ENCODE peak calls at places on chromosome 14, in six cellular contexts. One of them, this sample, is unnamed.

GRCh38 chr14:91866061-91866460 is 1.3 kb downstream of the TC2N start:
- DNase-seq in mucosa of descending colon: no peak
- DNase-seq in left ventricle myocardium inferior: no peak
- DNase-seq in tibial artery: no peak
- DNase-seq in hepatocyte: no peak
- DNase-seq in foreskin fibroblast: no peak
- DNase-seq in this sample: no peak

GRCh38 chr14:85471744-85472143 is 58.2 kb upstream of the FLRT2 start:
- DNase-seq in mucosa of descending colon: no peak
- DNase-seq in left ventricle myocardium inferior: no peak
- DNase-seq in tibial artery: no peak
- DNase-seq in hepatocyte: peak; percentile 32
- DNase-seq in foreskin fibroblast: peak; percentile 93
- DNase-seq in this sample: no peak

GRCh38 chr14:52043690-52044089 is 25.2 kb downstream of the NID2 start:
- DNase-seq in mucosa of descending colon: no peak
- DNase-seq in left ventricle myocardium inferior: no peak
- DNase-seq in tibial artery: no peak
- DNase-seq in hepatocyte: peak; percentile 52
- DNase-seq in foreskin fibroblast: no peak
- DNase-seq in this sample: peak; percentile 55

GRCh38 chr14:92323031-92323915 is at the start of gene SLC24A4:
- DNase-seq in mucosa of descending colon: no peak
- DNase-seq in left ventricle myocardium inferior: no peak
- DNase-seq in tibial artery: no peak
- DNase-seq in hepatocyte: peak; percentile 26
- DNase-seq in foreskin fibroblast: peak; percentile 10
- DNase-seq in this sample: peak; percentile 65

GRCh38 chr14:105132921-105133320 is 35.7 kb downstream of the JAG2 start:
- DNase-seq in mucosa of descending colon: no peak
- DNase-seq in left ventricle myocardium inferior: no peak
- DNase-seq in tibial artery: no peak
- DNase-seq in hepatocyte: no peak
- DNase-seq in foreskin fibroblast: no peak
- DNase-seq in this sample: no peak

GRCh38 chr14:50813544-50813863 is 17.5 kb downstream of the NIN start:
- DNase-seq in mucosa of descending colon: no peak
- DNase-seq in left ventricle myocardium inferior: no peak
- DNase-seq in tibial artery: no peak
- DNase-seq in hepatocyte: no peak
- DNase-seq in foreskin fibroblast: no peak
- DNase-seq in this sample: no peak

GRCh38 chr14:44847910-44848309 is 113.8 kb downstream of the KLHL28 start:
- DNase-seq in mucosa of descending colon: no peak
- DNase-seq in left ventricle myocardium inferior: no peak
- DNase-seq in tibial artery: no peak
- DNase-seq in hepatocyte: no peak
- DNase-seq in foreskin fibroblast: no peak
- DNase-seq in this sample: no peak

GRCh38 chr14:94562019-94562418 is 777 bp downstream of the SERPINA4 start:
- DNase-seq in mucosa of descending colon: no peak
- DNase-seq in left ventricle myocardium inferior: no peak
- DNase-seq in tibial artery: peak; percentile 13
- DNase-seq in hepatocyte: no peak
- DNase-seq in foreskin fibroblast: no peak
- DNase-seq in this sample: no peak

GRCh38 chr14:70378687-70379086 is 19.2 kb upstream of the COX16 start:
- DNase-seq in mucosa of descending colon: no peak
- DNase-seq in left ventricle myocardium inferior: no peak
- DNase-seq in tibial artery: no peak
- DNase-seq in hepatocyte: no peak
- DNase-seq in foreskin fibroblast: no peak
- DNase-seq in this sample: no peak

GRCh38 chr14:104239866-104240301 is 101.5 kb downstream of the KIF26A start:
- DNase-seq in mucosa of descending colon: no peak
- DNase-seq in left ventricle myocardium inferior: no peak
- DNase-seq in tibial artery: no peak
- DNase-seq in hepatocyte: no peak
- DNase-seq in foreskin fibroblast: no peak
- DNase-seq in this sample: no peak

GRCh38 chr14:41830679-41831078 is 224.0 kb downstream of the LRFN5 start:
- DNase-seq in mucosa of descending colon: peak; percentile 5
- DNase-seq in left ventricle myocardium inferior: no peak
- DNase-seq in tibial artery: no peak
- DNase-seq in hepatocyte: peak; percentile 22
- DNase-seq in foreskin fibroblast: peak; percentile 4
- DNase-seq in this sample: no peak

GRCh38 chr14:39946796-39947195 is 514.6 kb upstream of the FBXO33 start:
- DNase-seq in mucosa of descending colon: no peak
- DNase-seq in left ventricle myocardium inferior: no peak
- DNase-seq in tibial artery: no peak
- DNase-seq in hepatocyte: peak; percentile 13
- DNase-seq in foreskin fibroblast: no peak
- DNase-seq in this sample: no peak

GRCh38 chr14:28057286-28058011 is 709.1 kb upstream of the FOXG1 start:
- DNase-seq in mucosa of descending colon: peak; percentile 1
- DNase-seq in left ventricle myocardium inferior: no peak
- DNase-seq in tibial artery: no peak
- DNase-seq in hepatocyte: peak; percentile 37
- DNase-seq in foreskin fibroblast: no peak
- DNase-seq in this sample: no peak

GRCh38 chr14:93984987-93985410 is 8.6 kb upstream of the ASB2 start:
- DNase-seq in mucosa of descending colon: peak; percentile 57
- DNase-seq in left ventricle myocardium inferior: peak; percentile 53
- DNase-seq in tibial artery: peak; percentile 83
- DNase-seq in hepatocyte: peak; percentile 74
- DNase-seq in foreskin fibroblast: peak; percentile 33
- DNase-seq in this sample: peak; percentile 69

GRCh38 chr14:32657081-32657480 is 281.6 kb upstream of the NPAS3 start:
- DNase-seq in mucosa of descending colon: peak; percentile 34
- DNase-seq in left ventricle myocardium inferior: no peak
- DNase-seq in tibial artery: peak; percentile 73
- DNase-seq in hepatocyte: no peak
- DNase-seq in foreskin fibroblast: peak; percentile 84
- DNase-seq in this sample: no peak

GRCh38 chr14:90644882-90645281 is 171.3 kb downstream of the TTC7B start:
- DNase-seq in mucosa of descending colon: no peak
- DNase-seq in left ventricle myocardium inferior: peak; percentile 54
- DNase-seq in tibial artery: no peak
- DNase-seq in hepatocyte: peak; percentile 32
- DNase-seq in foreskin fibroblast: peak; percentile 72
- DNase-seq in this sample: no peak

GRCh38 chr14:84017533-84017932 is 1512.4 kb upstream of the FLRT2 start:
- DNase-seq in mucosa of descending colon: no peak
- DNase-seq in left ventricle myocardium inferior: no peak
- DNase-seq in tibial artery: no peak
- DNase-seq in hepatocyte: no peak
- DNase-seq in foreskin fibroblast: no peak
- DNase-seq in this sample: no peak

GRCh38 chr14:61281186-61281676 is at the start of gene TMEM30B:
- DNase-seq in mucosa of descending colon: peak; percentile 90
- DNase-seq in left ventricle myocardium inferior: no peak
- DNase-seq in tibial artery: no peak
- DNase-seq in hepatocyte: peak; percentile 89
- DNase-seq in foreskin fibroblast: no peak
- DNase-seq in this sample: no peak

GRCh38 chr14:28412076-28412475 is 354.5 kb upstream of the FOXG1 start:
- DNase-seq in mucosa of descending colon: no peak
- DNase-seq in left ventricle myocardium inferior: no peak
- DNase-seq in tibial artery: no peak
- DNase-seq in hepatocyte: no peak
- DNase-seq in foreskin fibroblast: no peak
- DNase-seq in this sample: no peak

GRCh38 chr14:50620341-50620740 is 47.8 kb downstream of the SAV1 start:
- DNase-seq in mucosa of descending colon: no peak
- DNase-seq in left ventricle myocardium inferior: no peak
- DNase-seq in tibial artery: no peak
- DNase-seq in hepatocyte: no peak
- DNase-seq in foreskin fibroblast: peak; percentile 38
- DNase-seq in this sample: no peak

GRCh38 chr14:104872469-104873341 is 7.6 kb downstream of the CEP170B start:
- DNase-seq in mucosa of descending colon: no peak
- DNase-seq in left ventricle myocardium inferior: peak; percentile 43
- DNase-seq in tibial artery: no peak
- DNase-seq in hepatocyte: peak; percentile 48
- DNase-seq in foreskin fibroblast: peak; percentile 83
- DNase-seq in this sample: peak; percentile 60

GRCh38 chr14:24298892-24299254 is 707 bp downstream of the DHRS1 start:
- DNase-seq in mucosa of descending colon: no peak
- DNase-seq in left ventricle myocardium inferior: no peak
- DNase-seq in tibial artery: no peak
- DNase-seq in hepatocyte: peak; percentile 58
- DNase-seq in foreskin fibroblast: peak; percentile 81
- DNase-seq in this sample: no peak

GRCh38 chr14:24297190-24297964 is 2.2 kb downstream of the DHRS1 start:
- DNase-seq in mucosa of descending colon: peak; percentile 61
- DNase-seq in left ventricle myocardium inferior: no peak
- DNase-seq in tibial artery: no peak
- DNase-seq in hepatocyte: peak; percentile 58
- DNase-seq in foreskin fibroblast: no peak
- DNase-seq in this sample: no peak

GRCh38 chr14:24293525-24293924 is 6.1 kb downstream of the DHRS1 start:
- DNase-seq in mucosa of descending colon: no peak
- DNase-seq in left ventricle myocardium inferior: no peak
- DNase-seq in tibial artery: no peak
- DNase-seq in hepatocyte: no peak
- DNase-seq in foreskin fibroblast: no peak
- DNase-seq in this sample: no peak

GRCh38 chr14:24299255-24300191 is at the start of the genes DHRS1 and NOP9:
- DNase-seq in mucosa of descending colon: peak; percentile 97
- DNase-seq in left ventricle myocardium inferior: peak; percentile 92
- DNase-seq in tibial artery: peak; percentile 92
- DNase-seq in hepatocyte: peak; percentile 96
- DNase-seq in foreskin fibroblast: peak; percentile 86
- DNase-seq in this sample: peak; percentile 93

DNA sequence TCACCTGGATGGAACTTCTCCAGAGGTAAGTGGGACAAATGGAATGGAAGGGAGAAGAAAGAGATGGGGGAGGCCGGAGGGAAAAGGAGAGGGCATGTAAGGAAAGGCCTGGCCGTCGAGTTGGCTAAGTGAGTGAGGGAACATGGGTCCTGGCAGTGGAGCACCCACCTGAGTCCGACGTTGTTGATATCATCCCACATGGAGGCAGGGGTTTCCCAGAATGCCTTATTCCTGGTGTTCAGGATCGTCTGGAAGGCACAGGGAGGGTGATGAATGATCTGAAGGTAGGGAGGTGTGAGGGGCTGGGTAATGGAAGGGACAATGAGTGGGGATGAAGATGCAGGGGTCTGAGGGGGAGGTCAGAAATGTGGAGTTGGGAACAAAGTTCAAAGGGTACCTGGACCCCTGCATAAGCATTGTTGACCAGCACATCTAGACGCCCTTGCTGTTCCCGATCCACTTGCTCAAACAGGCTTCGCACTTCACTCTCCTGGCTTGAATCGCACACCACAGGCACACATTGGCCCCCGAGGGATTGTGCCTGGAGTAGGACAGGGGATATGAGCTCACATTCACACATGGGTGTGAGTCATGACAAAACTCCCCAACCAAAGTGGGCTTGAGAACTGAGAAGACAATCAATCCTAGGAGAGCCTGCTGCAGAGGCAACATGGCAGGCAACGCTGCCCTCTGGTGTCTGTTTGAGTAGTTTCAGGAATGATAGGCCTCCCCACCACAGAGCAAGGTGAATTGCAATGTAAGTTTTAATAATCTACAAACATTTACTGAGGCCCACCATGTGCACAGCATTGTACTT is 3.0 kb downstream of the DHRS1 start:
- DNase-seq in mucosa of descending colon: peak; percentile 74
- DNase-seq in left ventricle myocardium inferior: peak; percentile 43
- DNase-seq in tibial artery: no peak
- DNase-seq in hepatocyte: peak; percentile 87
- DNase-seq in foreskin fibroblast: peak; percentile 90
- DNase-seq in this sample: peak; percentile 67
- TF ChIP-seq CTCF in mucosa of descending colon: peak; percentile 58
- TF ChIP-seq CTCF in left ventricle myocardium inferior: peak; percentile 82
- TF ChIP-seq CTCF in tibial artery: peak; percentile 57
- TF ChIP-seq CTCF in hepatocyte: peak; percentile 76
- TF ChIP-seq CTCF in foreskin fibroblast: peak; percentile 77
- TF ChIP-seq CTCF in this sample: peak; percentile 52

GRCh38 chr14:73895939-73896338 is 9.3 kb downstream of the ZNF410 start:
- DNase-seq in mucosa of descending colon: no peak
- DNase-seq in left ventricle myocardium inferior: no peak
- DNase-seq in tibial artery: no peak
- DNase-seq in hepatocyte: no peak
- DNase-seq in foreskin fibroblast: no peak
- DNase-seq in this sample: no peak

GRCh38 chr14:73896521-73896920 is 9.9 kb downstream of the ZNF410 start:
- DNase-seq in mucosa of descending colon: no peak
- DNase-seq in left ventricle myocardium inferior: no peak
- DNase-seq in tibial artery: no peak
- DNase-seq in hepatocyte: no peak
- DNase-seq in foreskin fibroblast: peak; percentile 12
- DNase-seq in this sample: no peak
- TF ChIP-seq CTCF in mucosa of descending colon: no peak
- TF ChIP-seq CTCF in left ventricle myocardium inferior: no peak
- TF ChIP-seq CTCF in tibial artery: no peak
- TF ChIP-seq CTCF in hepatocyte: no peak
- TF ChIP-seq CTCF in foreskin fibroblast: no peak
- TF ChIP-seq CTCF in this sample: no peak

DNA sequence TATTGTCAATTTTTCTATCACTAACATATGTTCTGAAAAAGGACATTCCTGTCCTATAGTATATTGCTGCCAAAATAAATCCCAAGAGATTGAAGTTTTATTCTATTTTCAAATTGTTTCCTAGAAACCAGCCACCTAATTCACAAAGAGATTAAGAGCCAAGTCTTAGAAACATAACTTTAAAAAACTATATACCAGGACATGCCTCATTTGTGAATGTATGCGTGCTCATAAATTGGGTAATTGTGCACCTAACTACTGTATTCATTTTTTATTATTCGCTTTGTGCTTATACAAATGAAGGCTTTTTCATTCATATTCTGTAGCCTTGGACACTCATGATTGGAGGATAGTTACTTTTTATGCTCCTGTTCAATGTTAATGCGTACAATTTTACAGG is 200.7 kb downstream of the FUT8 start:
- DNase-seq in mucosa of descending colon: no peak
- DNase-seq in left ventricle myocardium inferior: no peak
- DNase-seq in tibial artery: no peak
- DNase-seq in hepatocyte: no peak
- DNase-seq in foreskin fibroblast: no peak
- DNase-seq in this sample: no peak
- TF ChIP-seq CTCF in mucosa of descending colon: no peak
- TF ChIP-seq CTCF in left ventricle myocardium inferior: no peak
- TF ChIP-seq CTCF in tibial artery: no peak
- TF ChIP-seq CTCF in hepatocyte: no peak
- TF ChIP-seq CTCF in foreskin fibroblast: no peak
- TF ChIP-seq CTCF in this sample: no peak

GRCh38 chr14:100889641-100890040 is 13.9 kb downstream of the RTL1 start:
- DNase-seq in mucosa of descending colon: no peak
- DNase-seq in left ventricle myocardium inferior: peak; percentile 5
- DNase-seq in tibial artery: no peak
- DNase-seq in hepatocyte: no peak
- DNase-seq in foreskin fibroblast: no peak
- DNase-seq in this sample: peak; percentile 10
- TF ChIP-seq CTCF in mucosa of descending colon: no peak
- TF ChIP-seq CTCF in left ventricle myocardium inferior: no peak
- TF ChIP-seq CTCF in tibial artery: no peak
- TF ChIP-seq CTCF in hepatocyte: no peak
- TF ChIP-seq CTCF in foreskin fibroblast: no peak
- TF ChIP-seq CTCF in this sample: no peak

This sample was measured in glutamatergic neuron.